ENCODE peak calls at places on chromosomes 3 and 15, in four cellular contexts. One of them, this sample, is unnamed.
A peak's percentile ranks its signal among the peaks of the same experiment; 100 is the strongest.

GRCh38 chr15:58770519-58770856 is 614 bp upstream of the MINDY2 start:
- DNase-seq in K562: no peak
- DNase-seq in HCT116: no peak
- DNase-seq in fibroblast of lung: peak; percentile 95
- DNase-seq in this sample: no peak

GRCh38 chr15:80970018-80970657 is 19.5 kb downstream of the MESD start:
- DNase-seq in K562: peak; percentile 81
- DNase-seq in fibroblast of lung: no peak
- DNase-seq in HCT116: peak; percentile 39
- DNase-seq in this sample: peak; percentile 25

GRCh38 chr3:154779571-154779970 is 300.5 kb upstream of the MME start:
- DNase-seq in K562: no peak
- DNase-seq in HCT116: no peak
- DNase-seq in fibroblast of lung: peak; percentile 72
- DNase-seq in this sample: no peak

GRCh38 chr3:58150800-58151199 is 60.0 kb downstream of the DNASE1L3 start:
- DNase-seq in K562: no peak
- DNase-seq in HCT116: no peak
- DNase-seq in fibroblast of lung: peak; percentile 43
- DNase-seq in this sample: no peak

GRCh38 chr3:16604433-16604832 is 790 bp downstream of the DAZL start:
- DNase-seq in K562: no peak
- DNase-seq in fibroblast of lung: no peak
- DNase-seq in HCT116: no peak
- DNase-seq in this sample: no peak

GRCh38 chr3:88742066-88742465 is 365.4 kb upstream of the EPHA3 start:
- DNase-seq in HCT116: no peak
- DNase-seq in K562: no peak
- DNase-seq in fibroblast of lung: peak; percentile 89
- DNase-seq in this sample: no peak

GRCh38 chr3:16516695-16517481 is 3.4 kb upstream of the RFTN1 start:
- DNase-seq in HCT116: no peak
- DNase-seq in K562: peak; percentile 9
- DNase-seq in fibroblast of lung: peak; percentile 76
- DNase-seq in this sample: no peak

GRCh38 chr3:184479426-184480126 is 82.0 kb upstream of the EPHB3 start:
- DNase-seq in fibroblast of lung: no peak
- DNase-seq in K562: no peak
- DNase-seq in HCT116: no peak
- DNase-seq in this sample: no peak

GRCh38 chr15:29567336-29567735 is 254.9 kb downstream of the TJP1 start:
- DNase-seq in K562: no peak
- DNase-seq in fibroblast of lung: no peak
- DNase-seq in HCT116: no peak
- DNase-seq in this sample: no peak

GRCh38 chr3:144426366-144426765 is 454.7 kb downstream of the DIPK2A start:
- DNase-seq in fibroblast of lung: no peak
- DNase-seq in HCT116: no peak
- DNase-seq in K562: no peak
- DNase-seq in this sample: no peak

GRCh38 chr3:33717866-33718594 is at the start of gene CLASP2:
- DNase-seq in fibroblast of lung: peak; percentile 89
- DNase-seq in K562: peak; percentile 96
- DNase-seq in HCT116: peak; percentile 73
- DNase-seq in this sample: peak; percentile 64

GRCh38 chr3:11523793-11524160 is 119.9 kb downstream of the VGLL4 start:
- DNase-seq in HCT116: no peak
- DNase-seq in K562: no peak
- DNase-seq in fibroblast of lung: no peak
- DNase-seq in this sample: no peak

GRCh38 chr3:129442486-129442885 is 2.5 kb downstream of the IFT122 start:
- DNase-seq in HCT116: no peak
- DNase-seq in K562: no peak
- DNase-seq in fibroblast of lung: no peak
- DNase-seq in this sample: no peak

GRCh38 chr3:126523745-126524428 is at the start of gene CHST13:
- DNase-seq in HCT116: no peak
- DNase-seq in fibroblast of lung: peak; percentile 60
- DNase-seq in K562: peak; percentile 35
- DNase-seq in this sample: no peak

GRCh38 chr3:114878119-114878839 is 268.8 kb downstream of the ZBTB20 start:
- DNase-seq in K562: no peak
- DNase-seq in fibroblast of lung: peak; percentile 75
- DNase-seq in HCT116: peak; percentile 62
- DNase-seq in this sample: no peak

GRCh38 chr15:64156652-64157331 is 5.3 kb downstream of the SNX22 start:
- DNase-seq in fibroblast of lung: no peak
- DNase-seq in HCT116: no peak
- DNase-seq in K562: no peak
- DNase-seq in this sample: no peak

GRCh38 chr3:132218817-132219390 is 98.3 kb upstream of the ACP3 start:
- DNase-seq in fibroblast of lung: no peak
- DNase-seq in K562: no peak
- DNase-seq in HCT116: no peak
- DNase-seq in this sample: no peak

GRCh38 chr15:39828374-39828931 is 45.8 kb upstream of the FSIP1 start:
- DNase-seq in fibroblast of lung: peak; percentile 78
- DNase-seq in HCT116: no peak
- DNase-seq in K562: no peak
- DNase-seq in this sample: no peak

GRCh38 chr15:68725736-68726135 is 95.0 kb downstream of the ANP32A start:
- DNase-seq in HCT116: no peak
- DNase-seq in K562: no peak
- DNase-seq in fibroblast of lung: no peak
- DNase-seq in this sample: no peak

GRCh38 chr3:62445267-62445666 is 71.9 kb upstream of the FEZF2 start:
- DNase-seq in K562: no peak
- DNase-seq in HCT116: no peak
- DNase-seq in fibroblast of lung: peak; percentile 23
- DNase-seq in this sample: no peak

GRCh38 chr3:16191591-16191990 is 17.1 kb downstream of the GALNT15 start:
- DNase-seq in K562: no peak
- DNase-seq in HCT116: no peak
- DNase-seq in fibroblast of lung: no peak
- DNase-seq in this sample: no peak

GRCh38 chr3:124811441-124811840 is 75.7 kb downstream of the ITGB5 start:
- DNase-seq in fibroblast of lung: peak; percentile 88
- DNase-seq in HCT116: no peak
- DNase-seq in K562: no peak
- DNase-seq in this sample: no peak

GRCh38 chr15:90407871-90408317 is 19.9 kb downstream of the IQGAP1 start:
- DNase-seq in fibroblast of lung: no peak
- DNase-seq in HCT116: no peak
- DNase-seq in K562: no peak
- DNase-seq in this sample: no peak

GRCh38 chr15:90402806-90403205 is 14.8 kb downstream of the IQGAP1 start:
- DNase-seq in fibroblast of lung: peak; percentile 12
- DNase-seq in HCT116: no peak
- DNase-seq in K562: no peak
- DNase-seq in this sample: no peak

GRCh38 chr15:90402230-90402629 is 14.2 kb downstream of the IQGAP1 start:
- DNase-seq in HCT116: peak; percentile 54
- DNase-seq in fibroblast of lung: peak; percentile 91
- DNase-seq in K562: peak; percentile 11
- DNase-seq in this sample: no peak

GRCh38 chr15:90408657-90409056 is 20.6 kb downstream of the IQGAP1 start:
- DNase-seq in fibroblast of lung: no peak
- DNase-seq in K562: no peak
- DNase-seq in HCT116: no peak
- DNase-seq in this sample: no peak

GRCh38 chr15:90405208-90405607 is 17.2 kb downstream of the IQGAP1 start:
- DNase-seq in fibroblast of lung: no peak
- DNase-seq in K562: no peak
- DNase-seq in HCT116: no peak
- DNase-seq in this sample: no peak
- H3K4me1 ChIP-seq in fibroblast of lung: peaks cover 32% of the 10 kb centered on the region
- H3K4me1 ChIP-seq in K562: peaks cover 21% of the 10 kb centered on the region
- H3K4me1 ChIP-seq in HCT116: peaks cover 33% of the 10 kb centered on the region
- H3K4me1 ChIP-seq in this sample: peaks cover 2% of the 10 kb centered on the region

GRCh38 chr3:167729591-167729990 is 5.1 kb downstream of the PDCD10 start:
- DNase-seq in fibroblast of lung: no peak
- DNase-seq in HCT116: no peak
- DNase-seq in K562: no peak
- DNase-seq in this sample: no peak
- H3K27ac ChIP-seq in fibroblast of lung: no peak overlapping the region
- H3K27ac ChIP-seq in HCT116: no peak overlapping the region
- H3K27ac ChIP-seq in K562: peak overlapping the region; percentile 96
- H3K27ac ChIP-seq in this sample: no peak overlapping the region

GRCh38 chr3:142916611-142917010 is 27.7 kb upstream of the PCOLCE2 start:
- DNase-seq in HCT116: no peak
- DNase-seq in K562: no peak
- DNase-seq in fibroblast of lung: no peak
- DNase-seq in this sample: no peak
- H3K4me1 ChIP-seq in HCT116: no peaks in the 10 kb centered on the region
- H3K4me1 ChIP-seq in K562: no peaks in the 10 kb centered on the region
- H3K4me1 ChIP-seq in fibroblast of lung: no peaks in the 10 kb centered on the region
- H3K4me1 ChIP-seq in this sample: no peaks in the 10 kb centered on the region

GRCh38 chr3:35528728-35529127 is 110.6 kb upstream of the ARPP21 start:
- DNase-seq in HCT116: no peak
- DNase-seq in fibroblast of lung: peak; percentile 7
- DNase-seq in K562: no peak
- DNase-seq in this sample: no peak

GRCh38 chr3:35523838-35524237 is 115.5 kb upstream of the ARPP21 start:
- DNase-seq in fibroblast of lung: peak; percentile 69
- DNase-seq in HCT116: no peak
- DNase-seq in K562: no peak
- DNase-seq in this sample: no peak

GRCh38 chr3:35524851-35525250 is 114.5 kb upstream of the ARPP21 start:
- DNase-seq in HCT116: no peak
- DNase-seq in K562: no peak
- DNase-seq in fibroblast of lung: no peak
- DNase-seq in this sample: no peak

DNA sequence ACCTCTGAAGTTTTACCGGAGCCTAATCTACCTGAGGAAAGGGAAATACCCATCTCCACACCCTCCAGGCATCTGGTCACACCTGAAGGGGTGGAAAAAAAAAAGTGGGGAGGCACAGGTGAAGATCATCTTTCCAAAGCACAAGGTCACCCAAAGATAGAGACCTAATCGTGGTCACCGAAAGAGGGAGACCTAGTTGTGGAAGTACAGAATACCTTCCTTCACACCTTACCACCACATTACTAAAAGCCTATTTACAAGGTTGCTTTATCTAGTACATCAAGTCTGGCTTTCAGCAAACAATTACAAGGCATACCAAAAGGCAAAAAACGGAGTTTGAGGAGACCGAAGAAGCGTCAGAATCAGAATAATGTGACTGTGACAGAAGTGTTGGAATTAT is 110.0 kb upstream of the ARPP21 start:
- DNase-seq in HCT116: no peak
- DNase-seq in K562: no peak
- DNase-seq in fibroblast of lung: no peak
- DNase-seq in this sample: no peak
- H3K27ac ChIP-seq in HCT116: no peak overlapping the region
- H3K27ac ChIP-seq in K562: no peak overlapping the region
- H3K27ac ChIP-seq in fibroblast of lung: no peak overlapping the region
- H3K27ac ChIP-seq in this sample: no peak overlapping the region

GRCh38 chr3:120424506-120424905 is 26.3 kb downstream of the FSTL1 start:
- DNase-seq in K562: no peak
- DNase-seq in fibroblast of lung: no peak
- DNase-seq in HCT116: no peak
- DNase-seq in this sample: no peak

GRCh38 chr3:120423432-120423831 is 27.4 kb downstream of the FSTL1 start:
- DNase-seq in K562: no peak
- DNase-seq in fibroblast of lung: no peak
- DNase-seq in HCT116: no peak
- DNase-seq in this sample: no peak

GRCh38 chr3:120425196-120425595 is 25.6 kb downstream of the FSTL1 start:
- DNase-seq in HCT116: no peak
- DNase-seq in K562: no peak
- DNase-seq in fibroblast of lung: no peak
- DNase-seq in this sample: no peak

GRCh38 chr3:120427201-120427600 is 23.6 kb downstream of the FSTL1 start:
- DNase-seq in HCT116: no peak
- DNase-seq in K562: no peak
- DNase-seq in fibroblast of lung: no peak
- DNase-seq in this sample: no peak

DNA sequence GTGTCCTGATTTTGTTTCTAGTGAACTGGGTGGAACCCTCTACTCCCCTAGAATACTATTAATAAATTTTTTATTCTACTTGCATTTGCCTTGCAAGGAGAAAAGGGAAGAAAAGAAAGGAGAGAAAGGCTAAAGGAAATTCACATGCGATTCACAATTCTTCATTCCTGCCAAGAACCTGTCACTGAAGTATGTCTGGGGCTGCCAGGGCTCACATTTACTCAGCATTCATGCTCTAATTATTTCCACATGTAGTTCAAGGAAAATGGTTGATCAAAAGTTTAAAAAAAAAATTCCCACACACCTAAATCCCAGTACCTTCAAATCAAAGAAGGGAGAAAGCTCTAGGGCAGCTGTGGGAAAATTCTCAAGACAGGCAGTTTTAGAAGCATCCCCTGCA is 24.9 kb downstream of the FSTL1 start:
- DNase-seq in HCT116: no peak
- DNase-seq in K562: no peak
- DNase-seq in fibroblast of lung: peak; percentile 96
- DNase-seq in this sample: no peak
- H3K4me1 ChIP-seq in HCT116: no peaks in the 10 kb centered on the region
- H3K4me1 ChIP-seq in K562: no peaks in the 10 kb centered on the region
- H3K4me1 ChIP-seq in fibroblast of lung: peaks cover 51% of the 10 kb centered on the region
- H3K4me1 ChIP-seq in this sample: peaks cover 1% of the 10 kb centered on the region

DNA sequence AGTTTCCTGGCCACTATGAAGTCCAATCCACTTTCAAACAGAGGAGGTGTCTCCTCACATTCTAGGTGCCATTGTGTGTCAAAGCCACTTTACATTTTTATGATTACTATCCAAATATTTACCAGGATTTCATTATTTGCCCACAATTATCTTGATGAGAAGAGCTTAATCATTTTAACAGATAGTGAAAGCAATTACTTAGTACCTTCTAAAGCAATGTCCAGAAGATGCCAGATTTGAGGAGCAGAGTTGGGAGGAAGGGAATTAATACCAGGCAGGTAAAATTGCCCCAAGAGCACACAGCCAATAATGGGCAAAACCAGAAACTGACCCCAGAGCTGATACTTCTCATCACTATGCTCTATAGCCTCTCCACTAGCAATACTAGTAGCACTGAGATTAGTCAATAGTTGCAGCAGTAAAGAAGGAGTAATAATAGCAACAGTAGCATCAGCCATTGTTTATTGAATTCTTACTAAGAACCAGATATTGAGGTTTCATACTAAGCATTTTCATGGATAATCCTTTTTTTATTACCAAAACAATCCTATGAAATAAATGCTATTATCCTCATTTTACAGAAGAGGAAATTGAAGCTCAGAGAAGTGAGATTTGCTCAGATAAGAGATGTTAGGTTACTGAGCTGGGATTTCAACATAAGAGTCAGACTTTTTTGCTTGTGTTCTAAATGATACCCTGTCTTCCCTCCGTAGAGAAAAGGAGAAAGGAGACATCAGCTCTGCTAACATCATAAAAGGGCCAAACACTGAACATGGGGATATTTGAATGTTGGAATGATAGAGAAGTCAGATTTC is 509.3 kb upstream of the CFAP20DC start:
- DNase-seq in K562: no peak
- DNase-seq in fibroblast of lung: no peak
- DNase-seq in HCT116: no peak
- DNase-seq in this sample: no peak
- H3K27ac ChIP-seq in K562: no peak overlapping the region
- H3K27ac ChIP-seq in fibroblast of lung: no peak overlapping the region
- H3K27ac ChIP-seq in HCT116: no peak overlapping the region
- H3K27ac ChIP-seq in this sample: no peak overlapping the region

GRCh38 chr15:84855765-84856164 is 28.7 kb upstream of the SLC28A1 start:
- DNase-seq in HCT116: no peak
- DNase-seq in K562: no peak
- DNase-seq in fibroblast of lung: no peak
- DNase-seq in this sample: no peak
- H3K4me1 ChIP-seq in HCT116: peaks cover 39% of the 10 kb centered on the region
- H3K4me1 ChIP-seq in K562: no peaks in the 10 kb centered on the region
- H3K4me1 ChIP-seq in fibroblast of lung: no peaks in the 10 kb centered on the region
- H3K4me1 ChIP-seq in this sample: no peaks in the 10 kb centered on the region

This sample was measured in iPS DF 6.9.